ENCODE peak calls at places on chromosomes 3 and 15, in five cellular contexts. N is psoas muscle, C is ascending aorta, D is neural crest cell, R is GM20000. A is an unnamed sample.

GRCh38 chr3:52982839-52983238 is 63.0 kb downstream of the SFMBT1 start:
- DNase-seq in N (no peak), C (no peak), D (no peak), R (no peak), A (peak)

GRCh38 chr15:92733934-92734521 is 78.5 kb upstream of the FAM174B start:
- DNase-seq in N (peak), C (no peak), D (no peak), R (no peak), A (peak)

GRCh38 chr3:117898722-117899121 is 1135.9 kb downstream of the IGSF11 start:
- DNase-seq in N (no peak), C (no peak), D (no peak), R (no peak), A (no peak)

GRCh38 chr15:45132844-45133560 is 3.2 kb downstream of the DUOX1 start:
- DNase-seq in N (no peak), C (no peak), D (no peak), R (no peak), A (no peak)

GRCh38 chr15:55774113-55774970 is 31.4 kb upstream of the PRTG start:
- DNase-seq in N (peak), C (no peak), D (peak), R (peak), A (peak)

GRCh38 chr15:31080618-31081017 is 20.9 kb downstream of the TRPM1 start:
- DNase-seq in N (peak), C (no peak), D (peak), R (peak), A (peak)

GRCh38 chr3:4355401-4356224 is 52.4 kb downstream of the SETMAR start:
- DNase-seq in N (peak), C (no peak), D (no peak), R (no peak), A (no peak)

GRCh38 chr15:63858881-63859280 is 25.1 kb upstream of the HERC1 start:
- DNase-seq in N (no peak), C (no peak), D (no peak), R (no peak), A (no peak)

GRCh38 chr3:160980740-160981139 is 124.4 kb downstream of the B3GALNT1 start:
- DNase-seq in N (no peak), C (no peak), D (no peak), R (peak), A (peak)

GRCh38 chr15:66815322-66815721 is 113.3 kb downstream of the SMAD6 start:
- DNase-seq in N (no peak), C (no peak), D (no peak), R (no peak), A (no peak)

GRCh38 chr15:71595846-71596553 is 214.4 kb upstream of the NR2E3 start:
- DNase-seq in N (no peak), C (no peak), D (no peak), R (no peak), A (no peak)

GRCh38 chr3:52055537-52056351 is 627 bp downstream of the DUSP7 start:
- DNase-seq in N (peak), C (no peak), D (peak), R (peak), A (peak)

GRCh38 chr3:44501971-44502370 is 24.5 kb upstream of the ZNF445 start:
- DNase-seq in N (no peak), C (no peak), D (no peak), R (no peak), A (no peak)

GRCh38 chr3:82202254-82202653 is 440.8 kb upstream of the GBE1 start:
- DNase-seq in N (no peak), C (no peak), D (no peak), R (no peak), A (no peak)

GRCh38 chr3:113844622-113845222 is 6.1 kb downstream of the GRAMD1C start:
- DNase-seq in N (no peak), C (no peak), D (no peak), R (peak), A (no peak)

GRCh38 chr3:160755776-160756304 is at the start of gene PPM1L:
- DNase-seq in N (peak), C (peak), D (peak), R (peak), A (peak)

GRCh38 chr15:100263031-100263430 is 78.7 kb downstream of the ADAMTS17 start:
- DNase-seq in N (no peak), C (no peak), D (no peak), R (no peak), A (no peak)

GRCh38 chr3:158918008-158918407 is 116.2 kb downstream of the MFSD1 start:
- DNase-seq in N (no peak), C (no peak), D (peak), R (peak), A (peak)

GRCh38 chr3:13479332-13479581 is 849 bp upstream of the HDAC11 start:
- DNase-seq in N (peak), C (no peak), D (no peak), R (no peak), A (peak)

GRCh38 chr3:41881233-41881821 is 80.6 kb downstream of the ULK4 start:
- DNase-seq in N (no peak), C (no peak), D (no peak), R (peak), A (peak)

GRCh38 chr3:52244061-52244628 is 1.4 kb upstream of the PPM1M start:
- DNase-seq in N (peak), C (no peak), D (no peak), R (peak), A (peak)

DNA sequence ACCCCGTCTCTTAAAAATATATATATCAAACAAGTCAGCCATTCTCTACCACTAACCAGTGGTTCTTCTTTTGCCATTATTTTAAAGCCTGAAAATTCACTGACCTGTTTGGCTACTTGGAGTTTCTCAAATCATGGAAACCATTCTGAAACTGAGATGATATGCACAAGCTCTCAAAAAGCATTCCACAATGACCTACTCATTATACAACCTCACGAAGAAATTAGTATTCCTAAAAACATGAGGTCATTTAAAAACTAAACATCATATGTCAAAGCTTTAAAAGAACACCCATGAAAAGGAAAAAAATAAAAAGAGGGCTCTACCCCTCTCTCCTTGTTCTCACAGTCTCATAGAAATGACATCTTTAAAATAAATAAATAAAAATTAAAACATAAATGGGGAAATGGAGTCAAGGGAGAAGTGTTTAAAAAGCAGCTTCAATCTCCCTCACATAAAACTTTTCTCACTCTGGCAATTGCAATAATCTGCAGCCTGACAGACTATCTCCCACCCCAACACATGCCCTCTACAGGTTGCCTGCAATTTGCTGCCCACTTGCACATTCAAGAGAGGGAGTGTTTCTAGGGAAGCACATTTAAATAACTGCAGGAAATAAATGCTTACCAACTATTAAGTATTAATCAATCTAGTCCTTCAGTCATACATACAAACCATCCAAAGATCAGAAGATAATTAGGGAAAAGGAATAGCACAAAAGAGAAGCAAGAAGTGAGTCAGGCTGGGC is 73.3 kb downstream of the TRANK1 start:
- DNase-seq in N (no peak), C (no peak), D (no peak), R (no peak), A (no peak)
- TF ChIP-seq CTCF in N (no peak), C (no peak), D (no peak), R (no peak), A (no peak)

GRCh38 chr3:26963356-26963742 is 340.8 kb downstream of the LRRC3B start:
- DNase-seq in N (no peak), C (no peak), D (no peak), R (no peak), A (no peak)
- TF ChIP-seq CTCF in N (peak), C (no peak), D (peak), R (no peak), A (no peak)

DNA sequence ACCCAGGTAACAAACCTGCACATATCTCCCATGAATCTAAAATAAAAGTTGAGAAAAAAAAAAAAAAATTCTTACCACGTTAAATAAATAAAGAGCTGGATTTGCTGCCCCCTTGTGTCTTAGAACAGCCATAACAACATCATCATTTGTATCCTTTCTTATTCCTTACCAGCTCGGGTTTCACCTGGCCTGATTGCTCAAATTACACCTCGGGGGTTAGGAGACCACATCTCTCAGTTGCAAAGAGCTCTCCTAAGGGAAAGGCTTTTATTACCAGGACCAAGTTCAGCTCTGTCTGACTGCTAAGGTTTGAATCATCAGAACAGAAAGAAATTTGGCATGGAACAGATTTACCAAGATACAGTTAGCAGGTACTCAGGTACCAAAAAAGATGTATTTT is 25.8 kb upstream of the RPL39L start:
- DNase-seq in N (no peak), C (no peak), D (peak), R (peak), A (peak)
- TF ChIP-seq CTCF in N (peak), C (peak), D (peak), R (peak), A (peak)

DNA sequence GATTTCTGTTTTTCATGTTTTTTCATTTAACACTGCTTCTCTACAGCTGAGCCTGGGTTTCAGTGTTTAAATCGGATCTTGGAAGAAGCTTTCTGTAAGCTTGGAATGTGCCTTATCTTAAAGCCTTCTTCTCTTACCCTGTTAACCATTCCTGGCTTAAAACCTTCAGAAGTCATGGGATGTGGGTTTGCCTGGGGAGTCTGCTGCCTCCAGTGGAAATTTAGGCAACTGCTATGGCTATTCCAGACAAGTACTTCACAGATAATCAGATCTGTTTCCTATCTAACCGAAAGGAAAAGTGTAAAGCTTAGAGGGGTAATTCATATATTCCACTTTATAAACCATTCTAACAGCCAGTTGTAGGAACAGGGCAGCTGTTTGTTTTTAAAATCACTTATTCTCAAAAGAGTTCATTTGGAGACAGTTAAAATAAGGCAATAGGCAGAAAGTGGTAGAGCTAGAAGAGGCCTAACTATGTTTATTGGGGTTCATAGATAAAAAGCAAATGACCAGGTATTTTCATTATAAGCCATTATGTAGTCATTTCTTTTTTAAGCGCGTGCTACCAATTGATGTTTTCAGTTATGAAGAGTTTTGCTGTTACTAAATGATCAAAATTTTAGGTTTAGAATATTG is 219.9 kb downstream of the TCF12 start:
- DNase-seq in N (no peak), C (no peak), D (peak), R (no peak), A (no peak)
- TF ChIP-seq CTCF in N (peak), C (peak), D (peak), R (peak), A (peak)

GRCh38 chr15:90857337-90857736 is 11.1 kb upstream of the FURIN start:
- DNase-seq in N (no peak), C (no peak), D (no peak), R (no peak), A (no peak)
- TF ChIP-seq CTCF in N (no peak), C (no peak), D (no peak), R (no peak), A (no peak)

DNA sequence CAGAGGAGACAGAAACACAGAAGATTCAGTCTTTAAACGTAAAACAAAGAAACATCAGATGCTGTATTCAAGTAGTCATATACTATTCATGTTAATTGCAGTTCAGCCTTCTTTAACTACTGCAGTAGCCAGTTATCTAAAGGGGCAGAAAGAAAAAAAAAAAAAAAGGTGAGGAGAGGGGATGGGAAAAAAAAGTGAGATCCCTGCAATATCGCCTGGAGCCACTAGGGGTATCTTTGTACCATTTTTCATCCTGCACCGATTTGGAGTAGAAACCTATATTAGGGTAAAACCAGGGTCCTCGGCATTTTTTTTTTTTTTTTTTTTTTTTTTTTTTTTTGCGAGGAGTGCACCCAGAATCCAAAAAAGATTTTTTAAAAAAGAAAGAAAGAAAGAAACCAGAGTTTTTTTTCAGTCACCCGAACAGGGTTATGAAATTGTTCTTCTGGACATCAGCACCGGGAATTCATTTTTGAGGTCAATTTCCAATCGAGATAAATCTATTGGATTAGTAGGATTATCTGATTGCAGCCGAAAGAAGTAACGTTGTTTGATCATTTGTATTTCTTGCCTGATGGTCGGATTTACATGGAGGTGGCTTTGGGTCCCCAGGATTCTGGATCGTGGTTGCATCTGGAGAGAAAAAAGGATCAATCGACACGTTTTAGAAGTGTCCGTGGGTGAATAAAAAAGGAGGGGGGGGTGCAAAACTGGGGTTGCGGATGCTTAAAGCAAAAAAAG is 186.7 kb downstream of the NLGN1 start:
- DNase-seq in N (no peak), C (no peak), D (peak), R (peak), A (peak)
- TF ChIP-seq CTCF in N (peak), C (peak), D (peak), R (no peak), A (peak)

A was measured in activated CD8-positive, alpha-beta T cell treated with anti-CD3 and anti-CD28 coated beads for 36 hours.